ENCODE peak calls at places on chromosomes 5 and 9, in six cellular contexts. Q is A172, X is head of caudate nucleus, J is ELR, K is T-cell, E is fibroblast of the conjunctiva. M is an unnamed sample.

GRCh38 chr9:34374905-34375552 is 1.7 kb downstream of the MYORG start:
- DNase-seq in K (no peak), E (no peak), J (no peak), X (no peak), Q (no peak), M (no peak)

GRCh38 chr9:121721770-121722169 is 70.3 kb downstream of the DAB2IP start:
- DNase-seq in K (no peak), E (no peak), J (no peak), X (no peak), Q (no peak), M (no peak)

GRCh38 chr9:98647236-98647635 is 61.5 kb downstream of the GABBR2 start:
- DNase-seq in E (no peak), K (no peak), X (no peak), Q (no peak), J (no peak), M (no peak)

GRCh38 chr5:139634028-139634325 is 14.2 kb upstream of the CXXC5 start:
- DNase-seq in J (no peak), E (no peak), X (no peak), Q (no peak), K (no peak), M (no peak)

GRCh38 chr5:169142264-169142970 is 158.5 kb downstream of the SLIT3 start:
- DNase-seq in J (no peak), Q (peak; percentile 80), K (no peak), E (no peak), X (no peak), M (no peak)

GRCh38 chr5:157574456-157575095 is 999 bp downstream of the ADAM19 start:
- DNase-seq in E (no peak), Q (no peak), J (peak; percentile 65), X (no peak), K (no peak), M (no peak)

GRCh38 chr5:55188656-55189380 is 15.8 kb upstream of the CDC20B start:
- DNase-seq in Q (no peak), J (no peak), K (no peak), E (no peak), X (no peak), M (no peak)

GRCh38 chr5:162429161-162429560 is 361.6 kb downstream of the GABRG2 start:
- DNase-seq in K (no peak), Q (no peak), J (no peak), E (no peak), X (no peak), M (no peak)

GRCh38 chr5:137900925-137901817 is 11.9 kb downstream of the PKD2L2 start:
- DNase-seq in E (no peak), Q (no peak), X (no peak), K (no peak), J (no peak), M (no peak)

GRCh38 chr9:4114569-4115505 is 185.0 kb downstream of the GLIS3 start:
- DNase-seq in X (no peak), Q (no peak), E (no peak), J (no peak), K (no peak), M (peak; percentile 91)

GRCh38 chr9:81535542-81536241 is 153.7 kb downstream of the TLE1 start:
- DNase-seq in X (no peak), K (no peak), J (peak; percentile 7), E (no peak), Q (peak; percentile 9), M (no peak)

GRCh38 chr9:128894764-128895163 is 12.8 kb downstream of the LRRC8A start:
- DNase-seq in K (no peak), Q (no peak), X (no peak), E (no peak), J (no peak), M (no peak)

GRCh38 chr9:34553511-34554021 is 30.8 kb upstream of the ENHO start:
- DNase-seq in Q (no peak), X (no peak), E (no peak), K (no peak), J (no peak), M (no peak)

GRCh38 chr9:88949961-88950340 is 41.3 kb upstream of the S1PR3 start:
- DNase-seq in X (no peak), K (no peak), J (peak; percentile 44), Q (peak; percentile 16), E (no peak), M (no peak)

GRCh38 chr9:976805-977360 is 428 bp downstream of the DMRT3 start:
- DNase-seq in E (no peak), Q (no peak), J (no peak), K (no peak), X (no peak), M (no peak)

GRCh38 chr5:108311682-108312081 is 70.2 kb downstream of the FBXL17 start:
- DNase-seq in J (no peak), Q (no peak), X (no peak), E (no peak), K (no peak), M (no peak)

GRCh38 chr9:16985559-16986348 is 115.3 kb upstream of the BNC2 start:
- DNase-seq in X (no peak), Q (no peak), J (peak; percentile 45), E (peak; percentile 58), K (no peak), M (no peak)

GRCh38 chr9:78121488-78121887 is 89.9 kb upstream of the GNAQ start:
- DNase-seq in Q (peak; percentile 69), E (peak; percentile 23), X (peak; percentile 89), J (peak; percentile 72), K (peak; percentile 8), M (peak; percentile 41)

GRCh38 chr5:179731791-179732411 is 721 bp upstream of the MAML1 start:
- DNase-seq in X (peak; percentile 39), J (peak; percentile 88), E (peak; percentile 64), K (no peak), Q (no peak), M (peak; percentile 18)

GRCh38 chr9:32843295-32843694 is 60.0 kb downstream of the TMEM215 start:
- DNase-seq in Q (no peak), X (no peak), E (no peak), J (no peak), K (no peak), M (no peak)

GRCh38 chr5:74272019-74272775 is 368.3 kb downstream of the ENC1 start:
- DNase-seq in K (no peak), X (no peak), J (peak; percentile 90), E (no peak), Q (peak; percentile 51), M (peak; percentile 64)

GRCh38 chr9:99491408-99492259 is 269.6 kb downstream of the SEC61B start:
- DNase-seq in J (no peak), E (peak; percentile 55), Q (no peak), K (no peak), X (no peak), M (no peak)

GRCh38 chr5:72448368-72448767 is 58.8 kb downstream of the ZNF366 start:
- DNase-seq in Q (no peak), J (no peak), K (no peak), X (no peak), E (no peak), M (no peak)

GRCh38 chr5:150124111-150124557 is 31.5 kb downstream of the PDGFRB start:
- DNase-seq in E (no peak), X (no peak), Q (no peak), J (no peak), K (no peak), M (no peak)

GRCh38 chr9:2765250-2765880 is 48.1 kb downstream of the KCNV2 start:
- DNase-seq in E (no peak), Q (no peak), X (no peak), K (no peak), J (no peak), M (no peak)

GRCh38 chr5:139847091-139847490 is 51.5 kb downstream of the PSD2 start:
- DNase-seq in E (no peak), J (no peak), K (no peak), Q (no peak), X (no peak), M (no peak)

GRCh38 chr5:175746851-175747250 is 89.0 kb downstream of the HRH2 start:
- DNase-seq in J (peak; percentile 33), E (no peak), K (no peak), Q (peak; percentile 39), X (peak; percentile 40), M (no peak)

GRCh38 chr5:177389368-177390169 is 5.3 kb downstream of the SLC34A1 start:
- DNase-seq in E (no peak), X (no peak), K (peak; percentile 32), Q (peak; percentile 93), J (peak; percentile 99), M (peak; percentile 75)

GRCh38 chr9:19286634-19287188 is 56.2 kb downstream of the DENND4C start:
- DNase-seq in E (peak; percentile 5), X (no peak), J (no peak), Q (peak; percentile 16), K (no peak), M (no peak)

GRCh38 chr5:56861893-56862485 is 46.6 kb downstream of the MAP3K1 start:
- DNase-seq in E (no peak), K (no peak), X (no peak), J (no peak), Q (no peak), M (no peak)

GRCh38 chr5:53023969-53024368 is 34.8 kb downstream of the ITGA2 start:
- DNase-seq in X (no peak), K (no peak), J (peak; percentile 93), E (peak; percentile 62), Q (no peak), M (no peak)

GRCh38 chr9:34633851-34634550 is 3.6 kb downstream of the SIGMAR1 start:
- DNase-seq in J (peak; percentile 74), Q (peak; percentile 51), K (peak; percentile 55), E (peak; percentile 52), X (peak; percentile 84), M (peak; percentile 45)

GRCh38 chr5:74384851-74385250 is 255.7 kb downstream of the ENC1 start:
- DNase-seq in K (no peak), X (no peak), J (no peak), E (no peak), Q (peak; percentile 29), M (peak; percentile 72)

GRCh38 chr9:31776471-31776870 is 608.0 kb upstream of the ACO1 start:
- DNase-seq in X (no peak), J (no peak), E (no peak), K (no peak), Q (no peak), M (peak; percentile 9)

GRCh38 chr9:18741331-18741730 is 267.4 kb downstream of the ADAMTSL1 start:
- DNase-seq in X (no peak), E (no peak), Q (no peak), K (no peak), J (no peak), M (no peak)

M was measured in astrocyte of the cerebellum.